ENCODE peak calls at places on chromosome 19, in five cellular contexts. I is A549, Y is WTC11, C is K562, P is GM12878. L is an unnamed sample.
A peak's percentile ranks its signal among the peaks of the same experiment; 100 is the strongest.

GRCh38 chr19:54294539-54294938 is 13.6 kb upstream of the LILRB2 start:
- DNase-seq in P (no peak), I (no peak), C (no peak), Y (no peak), L (no peak)

GRCh38 chr19:16273005-16273404 is 51.6 kb upstream of the KLF2 start:
- DNase-seq in Y (no peak), I (no peak), C (no peak), P (no peak), L (no peak)

GRCh38 chr19:40442328-40443130 is 1.6 kb downstream of the SERTAD3 start:
- DNase-seq in Y (no peak), I (no peak), P (no peak), C (no peak), L (no peak)

GRCh38 chr19:3025516-3025890 is 3.6 kb downstream of the TLE2 start:
- DNase-seq in Y (no peak), I (no peak), P (no peak), C (no peak), L (no peak)

GRCh38 chr19:45505151-45505995 is 1.9 kb upstream of the VASP start:
- DNase-seq in Y (no peak), P (no peak), C (no peak), I (no peak), L (no peak)

GRCh38 chr19:41175825-41176734 is 16.9 kb upstream of the CYP2S1 start:
- DNase-seq in I (peak; percentile 98), Y (peak; percentile 77), P (no peak), C (no peak), L (peak; percentile 96)

GRCh38 chr19:41230067-41230857 is 11.2 kb downstream of the AXL start:
- DNase-seq in C (no peak), P (no peak), Y (no peak), I (no peak), L (no peak)

GRCh38 chr19:14164088-14164487 is 27.7 kb upstream of the ASF1B start:
- DNase-seq in P (no peak), C (no peak), I (no peak), Y (no peak), L (no peak)

GRCh38 chr19:38736036-38736412 is 8.2 kb downstream of the CAPN12 start:
- DNase-seq in I (peak; percentile 81), P (no peak), C (peak; percentile 73), Y (peak; percentile 60), L (no peak)

GRCh38 chr19:56423276-56423984 is 19.3 kb downstream of the ZNF583 start:
- DNase-seq in C (no peak), I (peak; percentile 18), P (no peak), Y (no peak), L (no peak)

GRCh38 chr19:42421591-42422031 is 5.6 kb downstream of the LIPE start:
- DNase-seq in I (no peak), C (no peak), Y (no peak), P (no peak), L (no peak)

GRCh38 chr19:491146-491741 is 5.0 kb upstream of the MADCAM1 start:
- DNase-seq in P (no peak), Y (peak; percentile 60), C (peak; percentile 72), I (no peak), L (peak; percentile 34)

GRCh38 chr19:11191273-11191755 is 6.0 kb downstream of the KANK2 start:
- DNase-seq in P (no peak), Y (peak; percentile 34), C (peak; percentile 82), I (peak; percentile 51), L (no peak)

GRCh38 chr19:46224773-46225172 is 4.8 kb upstream of the IGFL1 start:
- DNase-seq in Y (no peak), P (no peak), I (no peak), C (no peak), L (no peak)

GRCh38 chr19:50444059-50444458 is 11.4 kb downstream of the MYBPC2 start:
- DNase-seq in Y (no peak), I (no peak), C (no peak), P (no peak), L (no peak)

GRCh38 chr19:35135389-35135909 is 590 bp upstream of the LGI4 start:
- DNase-seq in I (peak; percentile 81), P (no peak), C (peak; percentile 92), Y (peak; percentile 88), L (peak; percentile 65)

GRCh38 chr19:412356-413355 is 3.7 kb upstream of the C2CD4C start:
- DNase-seq in C (no peak), Y (peak; percentile 50), P (no peak), I (no peak), L (no peak)

GRCh38 chr19:55597493-55597892 is 1.8 kb downstream of the FIZ1 start:
- DNase-seq in Y (no peak), P (no peak), I (no peak), C (no peak), L (no peak)

GRCh38 chr19:17681505-17682125 is 6.5 kb downstream of the UNC13A start:
- DNase-seq in I (no peak), Y (peak; percentile 78), P (no peak), C (peak; percentile 92), L (no peak)

GRCh38 chr19:22797040-22797439 is 13.1 kb upstream of the ZNF99 start:
- DNase-seq in P (no peak), C (no peak), I (no peak), Y (no peak), L (no peak)

GRCh38 chr19:30046522-30046921 is 104.5 kb downstream of the URI1 start:
- DNase-seq in P (peak; percentile 33), I (peak; percentile 48), Y (no peak), C (no peak), L (no peak)

GRCh38 chr19:9914001-9914314 is 22.4 kb downstream of the OLFM2 start:
- DNase-seq in I (no peak), C (peak; percentile 61), Y (peak; percentile 41), P (no peak), L (no peak)

GRCh38 chr19:17113127-17113785 is 37.7 kb downstream of the MYO9B start:
- DNase-seq in Y (no peak), P (no peak), C (no peak), I (no peak), L (no peak)

GRCh38 chr19:45905016-45905415 is 2.6 kb upstream of the MYPOP start:
- DNase-seq in I (no peak), C (no peak), Y (no peak), P (no peak), L (no peak)

GRCh38 chr19:6068711-6069110 is 41.6 kb downstream of the RFX2 start:
- DNase-seq in C (no peak), Y (no peak), P (no peak), I (no peak), L (no peak)
- TF ChIP-seq ESRRA in C (no peak), Y (no peak), P (no peak), I (no peak), L (no peak)

DNA sequence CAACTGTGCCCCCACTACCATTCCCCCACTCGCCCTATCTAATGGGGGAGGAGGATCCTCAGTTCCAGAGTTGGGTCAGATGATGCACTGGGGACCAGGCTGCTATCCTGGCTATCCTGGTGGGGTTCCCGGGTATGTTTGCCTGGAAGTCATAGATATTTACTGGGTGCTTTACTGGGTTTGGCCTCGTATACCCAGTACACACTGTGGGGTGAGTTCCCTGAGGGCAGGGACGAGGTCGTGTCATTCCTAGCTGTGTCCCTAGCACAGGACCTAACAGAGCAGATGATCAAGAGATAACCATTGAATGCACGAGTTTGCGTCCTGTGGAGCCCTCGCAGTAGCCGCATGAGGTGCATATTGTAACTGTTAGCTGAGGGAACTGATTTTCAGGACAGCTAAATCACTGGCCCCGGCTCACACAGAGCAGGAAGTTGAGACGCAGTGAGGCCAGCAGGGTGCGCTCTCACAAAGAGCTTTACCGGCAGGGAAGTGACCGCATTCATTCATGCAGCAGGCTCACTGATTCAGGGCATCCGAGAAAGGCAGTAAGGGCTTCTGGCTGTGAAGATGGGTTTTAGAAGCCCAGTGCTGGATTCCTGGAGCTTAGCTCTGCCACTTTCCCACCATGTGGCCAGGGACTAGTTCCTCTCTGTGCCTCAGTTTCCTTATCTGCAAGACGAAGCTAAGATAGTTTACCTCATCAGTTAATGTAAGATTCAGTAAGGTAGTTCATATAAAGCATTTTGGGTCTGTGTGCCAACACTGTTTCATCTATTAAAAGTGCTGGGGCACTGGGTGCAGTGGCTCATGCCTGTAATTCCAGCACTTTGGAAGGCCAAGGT is 6.0 kb downstream of the RUVBL2 start:
- DNase-seq in P (no peak), Y (peak; percentile 89), C (peak; percentile 56), I (peak; percentile 85), L (no peak)
- TF ChIP-seq ESRRA in P (no peak), Y (no peak), C (no peak), I (no peak), L (no peak)

DNA sequence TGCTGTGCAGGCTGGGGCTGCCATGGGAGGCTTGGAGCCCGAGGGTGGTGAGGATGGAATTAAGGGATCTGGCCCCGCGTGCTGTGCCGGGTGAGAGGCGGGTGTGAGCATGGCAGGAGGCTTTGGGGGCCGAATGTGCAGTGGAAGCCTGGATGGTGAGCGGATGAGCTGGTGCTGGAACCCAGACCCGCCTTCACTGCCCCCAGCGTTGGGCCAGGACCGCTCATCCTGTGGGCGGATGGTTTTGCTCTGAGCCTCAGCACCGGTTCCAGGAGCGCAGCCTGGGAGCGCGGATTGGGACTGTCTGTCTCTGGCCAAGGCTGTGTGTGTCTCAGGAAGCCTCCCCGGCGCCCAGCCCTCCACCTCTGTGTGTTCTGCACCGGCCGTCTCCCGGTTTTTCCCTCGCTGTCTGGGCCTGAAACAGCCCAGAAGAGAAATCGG is 16.7 kb downstream of the KDM4B start:
- DNase-seq in I (no peak), Y (no peak), P (no peak), C (no peak), L (no peak)
- TF ChIP-seq ESRRA in I (no peak), Y (no peak), P (no peak), C (no peak), L (no peak)

GRCh38 chr19:19270749-19271571 is 2.1 kb downstream of the TM6SF2 start:
- DNase-seq in C (no peak), P (no peak), Y (no peak), I (no peak), L (no peak)

GRCh38 chr19:19269952-19270694 is 3.0 kb downstream of the TM6SF2 start:
- DNase-seq in Y (peak; percentile 63), C (peak; percentile 95), I (no peak), P (no peak), L (no peak)

GRCh38 chr19:19267305-19267704 is 5.8 kb downstream of the TM6SF2 start:
- DNase-seq in P (no peak), Y (no peak), C (no peak), I (no peak), L (no peak)

GRCh38 chr19:19271828-19272599 is 1.1 kb downstream of the TM6SF2 start:
- DNase-seq in Y (no peak), P (no peak), I (no peak), C (no peak), L (no peak)

GRCh38 chr19:19268453-19269385 is 4.4 kb downstream of the TM6SF2 start:
- DNase-seq in C (no peak), P (no peak), Y (no peak), I (no peak), L (no peak)
- TF ChIP-seq ESRRA in C (no peak), P (no peak), Y (no peak), I (no peak), L (no peak)

DNA sequence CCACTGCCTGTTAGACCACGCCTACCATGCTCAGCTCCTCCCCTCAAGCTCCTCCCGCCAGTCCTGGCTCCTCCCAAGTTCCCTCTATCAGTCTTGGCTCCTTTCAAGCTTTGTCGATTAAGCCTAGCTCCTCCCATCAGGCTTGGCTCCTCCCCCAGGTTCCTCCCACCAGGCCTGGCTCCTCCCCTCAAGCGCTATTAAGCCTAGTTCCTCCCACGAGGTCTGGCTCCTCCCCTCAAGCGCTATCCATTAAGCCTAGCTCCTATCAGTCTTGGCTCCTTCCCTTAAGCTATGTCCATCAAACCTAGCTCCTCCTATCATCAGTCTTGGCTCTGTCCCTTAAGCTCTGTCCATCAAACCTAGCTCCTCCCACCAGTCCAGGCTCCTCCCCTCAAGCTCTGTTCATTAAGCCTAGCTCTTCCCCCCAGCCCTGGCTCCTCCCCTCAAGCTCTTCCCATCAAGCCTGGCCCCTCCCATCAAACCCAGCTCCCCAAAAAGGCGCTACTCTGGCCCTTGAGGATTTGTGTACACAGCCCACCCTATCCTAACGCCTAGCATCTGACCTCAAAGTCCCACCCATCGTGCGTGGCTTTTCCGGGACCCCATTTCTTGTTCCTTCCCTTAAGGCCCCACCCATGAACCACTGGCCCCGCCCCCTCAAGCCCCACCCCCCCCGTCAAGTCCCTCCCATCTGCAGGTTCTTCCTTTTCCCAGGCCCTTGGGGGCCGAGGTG is 10.0 kb downstream of the CAMSAP3 start:
- DNase-seq in Y (peak; percentile 89), C (peak; percentile 94), I (peak; percentile 72), P (peak; percentile 9), L (peak; percentile 57)
- TF ChIP-seq ESRRA in Y (no peak), C (no peak), I (no peak), P (no peak), L (no peak)